ENCODE peak calls at places on chromosomes 11 and 22, in nine cellular contexts. K is HFFc6, E is GM12865, L is HL-60, Z is endothelial cell, P is dorsolateral prefrontal cortex, V is RWPE1, Q is hepatocyte, N is fibroblast of the aortic adventitia. C is an unnamed sample.

GRCh38 chr22:17781319-17782031 is 7.2 kb upstream of the BID start:
- DNase-seq in K (peak), E (peak), L (no peak), Z (no peak), P (no peak), V (peak), Q (peak), N (peak), C (peak)

GRCh38 chr11:3345736-3346135 is 33.2 kb downstream of the ZNF195 start:
- DNase-seq in K (no peak), E (no peak), L (no peak), Z (no peak), P (no peak), V (no peak), Q (no peak), N (no peak), C (no peak)

GRCh38 chr11:132943737-132944556 is 588.4 kb downstream of the OPCML start:
- DNase-seq in K (no peak), E (no peak), L (no peak), Z (peak), P (peak), V (no peak), Q (peak), N (no peak), C (no peak)

GRCh38 chr11:95923441-95923729 is 522 bp downstream of the MTMR2 start:
- DNase-seq in K (no peak), E (no peak), L (no peak), Z (no peak), P (no peak), V (no peak), Q (peak), N (no peak), C (peak)

GRCh38 chr11:132312161-132312560 is 941.7 kb downstream of the NTM start:
- DNase-seq in K (peak), E (peak), L (no peak), Z (no peak), P (no peak), V (peak), Q (peak), N (peak), C (peak)

GRCh38 chr22:23834830-23835772 is 3.7 kb downstream of the DERL3 start:
- DNase-seq in K (no peak), E (no peak), L (no peak), Z (no peak), P (peak), V (no peak), Q (no peak), N (no peak), C (no peak)

GRCh38 chr11:128207861-128208321 is 379.5 kb downstream of the ETS1 start:
- DNase-seq in K (peak), E (no peak), L (no peak), Z (no peak), P (no peak), V (peak), Q (peak), N (peak), C (peak)

GRCh38 chr11:11944444-11944843 is 64.0 kb downstream of the DKK3 start:
- DNase-seq in K (no peak), E (no peak), L (peak), Z (no peak), P (no peak), V (no peak), Q (no peak), N (no peak), C (peak)

GRCh38 chr11:70952171-70952570 is 300.2 kb downstream of the SHANK2 start:
- DNase-seq in K (no peak), E (no peak), L (no peak), Z (no peak), P (no peak), V (no peak), Q (no peak), N (no peak), C (no peak)

GRCh38 chr11:102186836-102187235 is 76.6 kb downstream of the YAP1 start:
- DNase-seq in K (no peak), E (no peak), L (no peak), Z (no peak), P (no peak), V (no peak), Q (no peak), N (peak), C (no peak)

GRCh38 chr22:46584081-46584903 is 35.9 kb upstream of the GRAMD4 start:
- DNase-seq in K (no peak), E (no peak), L (no peak), Z (no peak), P (no peak), V (no peak), Q (peak), N (no peak), C (no peak)

GRCh38 chr11:57482782-57483569 is 22.6 kb downstream of the RTN4RL2 start:
- DNase-seq in K (no peak), E (peak), L (no peak), Z (peak), P (no peak), V (peak), Q (peak), N (no peak), C (no peak)

GRCh38 chr22:22783505-22783904 is 104.1 kb upstream of the IGLL5 start:
- DNase-seq in K (no peak), E (no peak), L (no peak), Z (no peak), P (no peak), V (no peak), Q (no peak), N (no peak), C (no peak)

GRCh38 chr11:24082241-24082640 is 414.6 kb upstream of the LUZP2 start:
- DNase-seq in K (no peak), E (no peak), L (no peak), Z (no peak), P (no peak), V (no peak), Q (no peak), N (no peak), C (no peak)

GRCh38 chr11:27075192-27075591 is 34.6 kb downstream of the BBOX1 start:
- DNase-seq in K (peak), E (no peak), L (no peak), Z (no peak), P (no peak), V (no peak), Q (no peak), N (peak), C (no peak)

GRCh38 chr11:71437879-71438278 is 10.3 kb downstream of the DHCR7 start:
- DNase-seq in K (no peak), E (no peak), L (no peak), Z (no peak), P (no peak), V (no peak), Q (no peak), N (no peak), C (no peak)

GRCh38 chr22:31148516-31148915 is 8.2 kb upstream of the PLA2G3 start:
- DNase-seq in K (no peak), E (no peak), L (no peak), Z (no peak), P (no peak), V (no peak), Q (no peak), N (peak), C (peak)

GRCh38 chr22:31151872-31152271 is 8.1 kb upstream of the RNF185 start:
- DNase-seq in K (no peak), E (no peak), L (no peak), Z (no peak), P (no peak), V (no peak), Q (no peak), N (no peak), C (no peak)

GRCh38 chr22:31153357-31153756 is 6.6 kb upstream of the RNF185 start:
- DNase-seq in K (no peak), E (no peak), L (no peak), Z (no peak), P (no peak), V (no peak), Q (no peak), N (no peak), C (no peak)

GRCh38 chr22:31150615-31151014 is 9.4 kb upstream of the RNF185 start:
- DNase-seq in K (no peak), E (peak), L (no peak), Z (no peak), P (no peak), V (no peak), Q (no peak), N (no peak), C (no peak)

DNA sequence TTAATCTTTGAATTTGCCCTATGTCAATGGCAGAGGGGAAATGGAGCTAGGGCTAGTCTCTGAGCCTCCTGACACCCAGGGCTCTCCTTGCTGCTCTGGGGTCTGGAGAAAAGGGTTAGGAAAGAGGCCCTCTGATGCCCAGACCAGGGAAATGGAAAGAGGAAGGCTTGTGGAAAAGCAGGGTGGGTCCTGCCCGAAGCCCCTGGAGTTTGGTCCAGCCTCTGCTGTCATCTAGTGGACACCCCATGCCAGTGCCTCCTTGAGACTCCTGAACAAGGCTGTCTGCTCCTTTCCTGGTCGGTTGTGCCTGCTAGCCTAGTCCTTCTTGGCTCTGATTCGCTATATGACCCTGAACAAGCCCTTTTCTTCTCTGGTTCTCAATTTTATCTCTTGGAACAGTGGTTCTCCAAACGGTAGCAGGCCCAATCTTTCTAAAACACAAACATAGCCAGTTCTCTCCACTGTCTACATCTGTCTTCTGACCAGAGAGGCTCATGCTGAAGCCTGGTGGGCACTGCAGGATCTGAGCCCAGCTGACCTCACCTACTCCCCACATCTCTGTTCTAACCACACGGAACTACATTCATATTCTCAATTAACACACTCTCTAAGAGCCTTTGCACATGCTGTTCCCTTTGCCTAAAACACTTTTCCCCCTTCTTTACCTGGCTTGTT is 8.8 kb upstream of the PLA2G3 start:
- DNase-seq in K (peak), E (peak), L (peak), Z (peak), P (peak), V (peak), Q (peak), N (peak), C (peak)
- TF ChIP-seq CTCF in K (peak), E (peak), L (peak), Z (peak), P (peak), V (peak), Q (peak), N (peak), C (peak)

GRCh38 chr11:35856756-35857155 is 87.1 kb upstream of the LDLRAD3 start:
- DNase-seq in K (no peak), E (no peak), L (no peak), Z (no peak), P (no peak), V (no peak), Q (no peak), N (no peak), C (no peak)
- TF ChIP-seq CTCF in K (no peak), E (no peak), L (no peak), Z (no peak), P (no peak), V (no peak), Q (no peak), N (no peak), C (no peak)

GRCh38 chr22:36922097-36922608 is 8.7 kb downstream of the CSF2RB start:
- DNase-seq in K (no peak), E (no peak), L (no peak), Z (peak), P (no peak), V (no peak), Q (peak), N (no peak), C (no peak)
- TF ChIP-seq CTCF in K (no peak), E (no peak), L (no peak), Z (no peak), P (no peak), V (no peak), Q (no peak), N (no peak), C (no peak)

DNA sequence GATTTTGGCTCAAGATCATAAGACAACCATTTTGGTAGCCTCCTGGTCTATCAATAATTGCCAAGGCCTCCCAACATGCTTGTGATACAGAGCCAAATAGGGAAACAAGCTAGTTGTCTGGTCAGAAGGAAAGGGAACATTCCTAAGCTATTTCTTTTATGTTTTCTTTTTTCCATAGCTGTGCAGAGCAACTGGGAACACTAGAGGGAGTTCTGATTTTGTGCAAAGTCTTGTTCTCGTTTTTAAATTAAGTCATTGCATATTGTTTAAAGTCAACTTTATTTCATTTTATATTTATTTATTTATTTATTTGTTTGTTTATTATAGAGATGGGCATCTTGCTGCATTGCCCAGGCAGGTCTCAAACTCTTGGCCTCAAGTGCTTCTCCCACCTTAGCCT is 416.8 kb upstream of the CHORDC1 start:
- DNase-seq in K (no peak), E (no peak), L (no peak), Z (no peak), P (no peak), V (peak), Q (peak), N (no peak), C (peak)
- TF ChIP-seq CTCF in K (peak), E (no peak), L (peak), Z (peak), P (peak), V (no peak), Q (peak), N (no peak), C (peak)

GRCh38 chr11:65606876-65607613 is 7.0 kb downstream of the MAP3K11 start:
- DNase-seq in K (peak), E (no peak), L (no peak), Z (peak), P (peak), V (peak), Q (peak), N (peak), C (no peak)
- TF ChIP-seq CTCF in K (no peak), E (no peak), L (no peak), Z (no peak), P (no peak), V (no peak), Q (no peak), N (no peak), C (no peak)

DNA sequence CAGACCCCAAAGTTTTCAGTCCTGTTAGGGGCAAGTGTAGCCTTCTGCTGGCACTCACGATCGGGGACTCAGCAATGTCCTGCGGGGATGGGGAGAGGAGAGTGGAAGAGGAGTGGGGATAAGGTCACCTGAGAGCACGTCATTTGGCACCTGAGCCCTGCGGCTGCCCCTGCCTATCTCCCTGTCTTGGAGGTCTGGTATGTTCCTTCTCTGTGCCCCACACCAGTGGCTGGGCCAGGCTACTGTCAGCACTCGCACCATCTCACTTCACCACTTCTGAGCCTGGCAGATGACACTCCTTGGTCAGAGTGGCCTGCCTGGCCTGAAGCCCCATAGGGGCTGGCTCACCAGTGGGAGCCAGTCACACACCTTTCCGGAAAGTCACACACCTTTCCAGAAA is 20.1 kb upstream of the CHADL start:
- DNase-seq in K (no peak), E (no peak), L (no peak), Z (no peak), P (no peak), V (no peak), Q (no peak), N (no peak), C (no peak)
- TF ChIP-seq CTCF in K (no peak), E (no peak), L (no peak), Z (no peak), P (no peak), V (no peak), Q (no peak), N (no peak), C (no peak)

C was measured in MCF 10A.